ENCODE peak calls at places on chromosome 10, in six cellular contexts. L is GM23248, D is HCT116, T is keratinocyte, J is A673, I is PC-3. C is an unnamed sample. For H3K9me3, the result is how much of the 10 kb centered on the place peaks cover.

GRCh38 chr10:77236029-77236428 is 401.6 kb downstream of the KCNMA1 start:
- DNase-seq in L (no peak), D (no peak), T (no peak), J (no peak), I (no peak), C (no peak)

GRCh38 chr10:11146402-11147171 is 128.9 kb downstream of the CELF2 start:
- DNase-seq in L (no peak), D (no peak), T (no peak), J (no peak), I (no peak), C (no peak)

GRCh38 chr10:70761727-70762350 is 23.3 kb downstream of the TBATA start:
- DNase-seq in L (no peak), D (no peak), T (no peak), J (no peak), I (no peak), C (no peak)

GRCh38 chr10:20492447-20492846 is 404.7 kb downstream of the NEBL start:
- DNase-seq in L (no peak), D (no peak), T (no peak), J (peak), I (no peak), C (no peak)

GRCh38 chr10:51311232-51311631 is 236.9 kb downstream of the PRKG1 start:
- DNase-seq in L (peak), D (no peak), T (no peak), J (no peak), I (peak), C (no peak)

GRCh38 chr10:130387936-130388580 is 251.9 kb downstream of the GLRX3 start:
- DNase-seq in L (no peak), D (no peak), T (no peak), J (no peak), I (no peak), C (no peak)

GRCh38 chr10:84267503-84268126 is 22.8 kb downstream of the RGR start:
- DNase-seq in L (peak), D (peak), T (no peak), J (peak), I (peak), C (no peak)

GRCh38 chr10:129794056-129794455 is 170.0 kb downstream of the EBF3 start:
- DNase-seq in L (no peak), D (no peak), T (no peak), J (no peak), I (no peak), C (no peak)

GRCh38 chr10:28925154-28925663 is 247.9 kb downstream of the BAMBI start:
- DNase-seq in L (no peak), D (no peak), T (no peak), J (no peak), I (no peak), C (no peak)

GRCh38 chr10:91012502-91012901 is 91.6 kb upstream of the ANKRD1 start:
- DNase-seq in L (peak), D (no peak), T (no peak), J (no peak), I (peak), C (no peak)

GRCh38 chr10:73907841-73908517 is 3.0 kb upstream of the PLAU start:
- DNase-seq in L (peak), D (no peak), T (no peak), J (peak), I (peak), C (no peak)

GRCh38 chr10:17029581-17030271 is 99.9 kb downstream of the CUBN start:
- DNase-seq in L (peak), D (peak), T (no peak), J (peak), I (peak), C (peak)

GRCh38 chr10:28559661-28560060 is 26.7 kb downstream of the WAC start:
- DNase-seq in L (no peak), D (no peak), T (peak), J (no peak), I (no peak), C (no peak)

GRCh38 chr10:89470628-89471027 is 56.3 kb downstream of the IFIT5 start:
- DNase-seq in L (no peak), D (no peak), T (no peak), J (no peak), I (no peak), C (no peak)

GRCh38 chr10:59868974-59869940 is 37.1 kb downstream of the CCDC6 start:
- DNase-seq in L (no peak), D (no peak), T (no peak), J (no peak), I (no peak), C (no peak)

GRCh38 chr10:88311264-88311663 is 271.9 kb downstream of the RNLS start:
- DNase-seq in L (no peak), D (no peak), T (no peak), J (no peak), I (no peak), C (no peak)
- TF ChIP-seq EZH2 in L (no peak), D (no peak), T (no peak), J (no peak), I (no peak), C (no peak)

GRCh38 chr10:123390332-123390731 is 236.1 kb downstream of the BUB3 start:
- DNase-seq in L (no peak), D (no peak), T (no peak), J (no peak), I (no peak), C (no peak)
- H3K9me3 ChIP-seq in L (under half), D (under half), T (under half), J (under half), I (under half), C (under half)

DNA sequence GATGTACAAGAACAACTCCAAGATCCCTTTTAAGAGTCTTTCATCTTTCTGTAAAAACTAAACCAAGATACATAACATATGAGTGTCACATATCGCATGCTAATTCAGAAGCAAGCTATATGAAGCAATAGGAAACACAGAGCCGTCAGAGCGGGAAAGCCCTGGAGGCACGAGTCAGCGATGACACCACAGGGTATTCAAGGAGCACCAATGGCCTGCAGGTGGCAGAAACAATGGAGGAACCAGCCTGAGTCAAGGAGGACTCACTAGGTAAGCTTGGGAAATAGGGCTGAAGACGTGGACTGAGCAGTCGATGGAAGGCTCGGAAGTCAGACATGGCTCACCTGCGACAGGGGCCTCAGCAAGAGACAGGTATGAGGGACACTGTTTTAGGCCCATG is 214.4 kb downstream of the FAM107B start:
- DNase-seq in L (peak), D (peak), T (peak), J (peak), I (peak), C (no peak)
- H3K4me3 ChIP-seq in L (no peak), D (no peak), T (no peak), J (no peak), I (no peak), C (no peak)

GRCh38 chr10:124093076-124093773 is at the start of gene CHST15:
- DNase-seq in L (peak), D (peak), T (no peak), J (peak), I (peak), C (no peak)
- TF ChIP-seq EZH2 in L (no peak), D (no peak), T (no peak), J (peak), I (no peak), C (no peak)

DNA sequence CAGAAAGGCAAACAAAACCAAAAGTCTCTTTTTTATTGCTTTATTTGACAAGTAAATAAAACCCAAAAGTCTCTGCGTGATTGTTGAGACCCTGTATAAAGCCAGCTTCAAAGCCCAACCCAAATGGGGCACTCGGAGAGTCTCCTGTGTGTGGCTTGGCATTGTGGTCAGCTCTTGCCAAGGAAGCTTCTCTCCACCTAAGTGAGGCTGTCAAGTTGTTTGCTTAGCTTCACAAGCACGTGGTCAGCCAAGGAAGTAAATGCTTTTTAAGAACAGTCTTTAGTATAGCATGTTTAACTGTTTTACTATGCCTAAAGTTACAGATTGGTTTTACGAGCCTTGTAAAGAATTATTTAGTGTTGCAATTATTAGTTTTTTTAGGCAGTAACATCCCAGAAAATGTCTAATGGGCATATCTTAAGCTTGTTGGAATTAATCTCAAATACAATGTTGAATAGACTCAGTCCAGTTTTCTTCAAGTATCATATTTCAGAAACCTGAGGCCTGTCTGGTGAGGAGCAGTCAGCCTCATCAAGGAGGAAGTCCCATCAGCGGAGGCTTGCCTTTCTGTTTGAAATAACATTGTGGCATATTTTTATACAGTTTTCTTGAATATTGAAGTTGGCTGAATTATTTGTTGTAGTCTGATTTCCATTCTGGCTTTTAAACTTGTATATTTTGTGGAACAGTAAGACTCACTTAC is 144.3 kb downstream of the ANKRD30A start:
- DNase-seq in L (no peak), D (no peak), T (no peak), J (no peak), I (peak), C (no peak)
- H3K9me3 ChIP-seq in L (under half), D (under half), T (under half), J (under half), I (under half), C (under half)

DNA sequence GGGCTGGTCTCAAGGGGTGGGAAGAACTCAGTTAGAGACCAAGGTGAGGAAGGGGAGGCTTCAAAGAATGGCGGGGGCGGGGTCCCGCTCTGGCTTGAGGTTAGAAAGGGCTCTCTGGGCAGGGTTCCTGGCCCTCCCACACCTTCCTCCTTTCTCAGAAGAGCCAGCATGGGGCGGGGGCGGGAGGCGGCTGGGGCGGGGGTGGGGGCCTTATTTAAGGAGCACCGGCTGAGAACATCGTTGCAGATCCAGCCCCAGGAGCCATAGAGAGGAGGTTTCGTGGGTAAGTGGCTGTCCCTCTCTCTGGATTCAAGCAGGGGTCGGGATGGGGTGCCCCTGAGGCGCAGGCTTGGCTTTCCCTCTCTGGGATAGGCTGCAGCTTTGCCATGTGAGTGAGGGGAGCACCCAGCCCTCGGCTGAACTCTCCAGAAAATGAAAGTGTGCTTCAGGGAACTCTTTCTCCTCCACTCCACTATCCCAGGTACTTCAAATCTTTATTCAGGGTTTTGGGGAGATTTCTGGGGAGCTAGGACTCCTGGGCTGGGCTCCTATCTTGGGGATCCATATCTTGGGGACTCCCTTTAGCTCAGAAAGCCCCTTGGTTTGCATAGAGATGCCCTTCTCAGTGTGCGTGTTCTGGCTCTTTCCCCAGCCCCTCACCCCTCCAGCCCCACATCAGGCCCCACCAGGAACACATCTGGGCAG is 3.3 kb upstream of the CUEDC2 start:
- DNase-seq in L (peak), D (no peak), T (no peak), J (peak), I (no peak), C (no peak)
- H3K4me3 ChIP-seq in L (peak), D (no peak), T (no peak), J (peak), I (no peak), C (no peak)

GRCh38 chr10:123146892-123147634 is 873 bp upstream of the HMX2 start:
- DNase-seq in L (no peak), D (no peak), T (no peak), J (no peak), I (no peak), C (no peak)

GRCh38 chr10:123149568-123150228 is 1.8 kb downstream of the HMX2 start:
- DNase-seq in L (peak), D (no peak), T (no peak), J (no peak), I (no peak), C (no peak)

GRCh38 chr10:123147635-123148413 is at the start of gene HMX2:
- DNase-seq in L (no peak), D (no peak), T (no peak), J (no peak), I (no peak), C (no peak)

GRCh38 chr10:123149162-123149567 is 1.2 kb downstream of the HMX2 start:
- DNase-seq in L (no peak), D (no peak), T (no peak), J (no peak), I (no peak), C (no peak)

GRCh38 chr10:123148414-123149161 is 652 bp downstream of the HMX2 start:
- DNase-seq in L (peak), D (no peak), T (no peak), J (no peak), I (no peak), C (no peak)
- TF ChIP-seq EZH2 in L (peak), D (no peak), T (peak), J (peak), I (no peak), C (no peak)

GRCh38 chr10:1672001-1672781 is 65.1 kb downstream of the ADARB2 start:
- DNase-seq in L (no peak), D (no peak), T (no peak), J (no peak), I (no peak), C (no peak)

GRCh38 chr10:1677307-1677939 is 59.9 kb downstream of the ADARB2 start:
- DNase-seq in L (no peak), D (no peak), T (no peak), J (no peak), I (no peak), C (no peak)

GRCh38 chr10:1671366-1672000 is 65.8 kb downstream of the ADARB2 start:
- DNase-seq in L (no peak), D (no peak), T (no peak), J (no peak), I (no peak), C (no peak)

GRCh38 chr10:1673568-1674345 is 63.6 kb downstream of the ADARB2 start:
- DNase-seq in L (no peak), D (no peak), T (no peak), J (no peak), I (no peak), C (no peak)

DNA sequence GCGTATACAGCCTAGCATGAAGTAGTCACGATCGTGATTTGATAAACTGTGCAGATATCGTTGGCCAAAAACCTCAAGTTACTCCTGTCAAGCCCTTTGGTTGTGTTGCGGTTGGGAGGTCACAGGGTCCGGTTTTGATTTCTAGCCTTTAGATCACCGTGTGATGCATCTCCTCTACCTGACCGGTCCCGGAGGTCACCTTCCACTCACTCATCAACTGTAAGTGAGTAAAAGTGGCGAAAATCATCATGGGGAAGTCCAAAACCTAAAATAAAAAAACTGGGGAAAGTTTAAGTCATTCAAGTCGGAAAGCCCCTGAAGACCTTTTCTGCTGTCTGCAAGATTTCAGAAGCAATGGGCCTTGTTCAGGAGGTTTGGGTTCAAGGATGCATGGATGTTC is 62.8 kb downstream of the ADARB2 start:
- DNase-seq in L (no peak), D (no peak), T (no peak), J (no peak), I (no peak), C (no peak)
- H3K9me3 ChIP-seq in L (under half), D (under half), T (under half), J (under half), I (under half), C (under half)

GRCh38 chr10:110501142-110501937 is 3.6 kb downstream of the DUSP5 start:
- DNase-seq in L (peak), D (peak), T (no peak), J (peak), I (peak), C (no peak)
- H3K4me3 ChIP-seq in L (peak), D (peak), T (peak), J (peak), I (peak), C (no peak)

GRCh38 chr10:117546630-117547300 is 4.2 kb downstream of the EMX2 start:
- DNase-seq in L (peak), D (no peak), T (no peak), J (no peak), I (no peak), C (no peak)
- TF ChIP-seq EZH2 in L (no peak), D (no peak), T (no peak), J (peak), I (no peak), C (no peak)

C was measured in SK-N-MC.